ENCODE peak calls at places on chromosome 15, in six cellular contexts. A, C, N, M, L and P are unnamed samples.

GRCh38 chr15:26712350-26712749 is 60.5 kb downstream of the GABRB3 start:
- DNase-seq in A (no peak), M (no peak), N (no peak), C (no peak), L (no peak), P (no peak)

GRCh38 chr15:43791993-43792760 is at the start of gene SERF2:
- DNase-seq in M (peak; percentile 100), A (peak; percentile 100), L (peak; percentile 99), N (peak; percentile 99), C (peak; percentile 100), P (peak; percentile 97)

GRCh38 chr15:67010898-67011619 is 54.3 kb upstream of the SMAD3 start:
- DNase-seq in M (peak; percentile 62), L (no peak), N (no peak), A (no peak), C (no peak), P (no peak)

GRCh38 chr15:37891754-37892368 is 42.6 kb upstream of the TMCO5A start:
- DNase-seq in C (peak; percentile 50), A (peak; percentile 3), N (peak; percentile 79), L (peak; percentile 31), M (peak; percentile 63), P (no peak)

GRCh38 chr15:101381671-101382212 is 86.7 kb upstream of the SNRPA1 start:
- DNase-seq in L (no peak), N (no peak), C (no peak), M (no peak), A (no peak), P (no peak)

GRCh38 chr15:37034835-37035234 is 65.5 kb downstream of the MEIS2 start:
- DNase-seq in A (no peak), C (no peak), N (no peak), L (no peak), M (no peak), P (no peak)

GRCh38 chr15:65339926-65340325 is 35.4 kb downstream of the RNU5B-1 start:
- DNase-seq in L (no peak), M (no peak), N (no peak), A (no peak), C (no peak), P (no peak)

GRCh38 chr15:61974759-61975158 is 85.5 kb downstream of the VPS13C start:
- DNase-seq in L (no peak), M (peak; percentile 4), N (peak; percentile 13), A (no peak), C (peak; percentile 7), P (no peak)

GRCh38 chr15:98903377-98904018 is 104.1 kb downstream of the PGPEP1L start:
- DNase-seq in L (no peak), M (peak; percentile 56), N (peak; percentile 73), A (no peak), C (peak; percentile 40), P (no peak)

GRCh38 chr15:74315626-74316025 is 51.8 kb downstream of the CYP11A1 start:
- DNase-seq in N (no peak), C (peak; percentile 30), L (no peak), M (peak; percentile 29), A (no peak), P (no peak)

GRCh38 chr15:27328616-27329015 is 357.6 kb downstream of the GABRG3 start:
- DNase-seq in L (no peak), C (no peak), N (no peak), M (no peak), A (peak; percentile 27), P (no peak)

GRCh38 chr15:59996498-59997041 is 7.5 kb upstream of the FOXB1 start:
- DNase-seq in M (no peak), A (no peak), L (no peak), C (no peak), N (no peak), P (no peak)

GRCh38 chr15:24761704-24762302 is 86.2 kb downstream of the NPAP1 start:
- DNase-seq in L (no peak), M (peak; percentile 33), C (peak; percentile 1), N (peak; percentile 5), A (no peak), P (no peak)